ENCODE peak calls at places on chromosomes 6 and 20, in nine cellular contexts. T, Q, S, G, E, V, P, O and L are unnamed samples.

GRCh38 chr20:9261781-9262180 is 192.9 kb downstream of the PLCB4 start:
- DNase-seq in T (no peak), Q (no peak), S (no peak), G (no peak), E (no peak), V (peak), P (no peak), O (no peak), L (no peak)

GRCh38 chr6:105844275-105844848 is 241.8 kb upstream of the PRDM1 start:
- DNase-seq in T (peak), Q (peak), S (peak), G (no peak), E (no peak), V (no peak), P (no peak), O (peak), L (no peak)

GRCh38 chr6:129590408-129591022 is 119.5 kb downstream of the ARHGAP18 start:
- DNase-seq in T (no peak), Q (no peak), S (no peak), G (peak), E (no peak), V (peak), P (no peak), O (peak), L (peak)

GRCh38 chr20:10074513-10074912 is 39.7 kb downstream of the ANKEF1 start:
- DNase-seq in T (peak), Q (no peak), S (no peak), G (peak), E (no peak), V (peak), P (no peak), O (peak), L (peak)

GRCh38 chr6:98992494-98992893 is 44.7 kb upstream of the FBXL4 start:
- DNase-seq in T (no peak), Q (no peak), S (no peak), G (no peak), E (no peak), V (no peak), P (no peak), O (no peak), L (no peak)

GRCh38 chr6:27865952-27866369 is 46.2 kb downstream of the OR2B2 start:
- DNase-seq in T (no peak), Q (no peak), S (no peak), G (peak), E (no peak), V (peak), P (peak), O (no peak), L (no peak)

GRCh38 chr6:40860443-40860842 is 178.6 kb downstream of the UNC5CL start:
- DNase-seq in T (no peak), Q (no peak), S (no peak), G (no peak), E (no peak), V (no peak), P (no peak), O (no peak), L (no peak)

GRCh38 chr6:127420558-127420957 is 38.6 kb downstream of the KIAA0408 start:
- DNase-seq in T (peak), Q (peak), S (peak), G (peak), E (no peak), V (peak), P (peak), O (peak), L (peak)

GRCh38 chr6:31660998-31661866 is 654 bp upstream of the C6orf47 start:
- DNase-seq in T (no peak), Q (no peak), S (no peak), G (peak), E (no peak), V (no peak), P (no peak), O (peak), L (no peak)

GRCh38 chr6:160137989-160138835 is 16.6 kb downstream of the SLC22A1 start:
- DNase-seq in T (peak), Q (no peak), S (peak), G (peak), E (peak), V (peak), P (peak), O (peak), L (peak)

GRCh38 chr20:1383621-1384404 is 9.0 kb downstream of the FKBP1A start:
- DNase-seq in T (no peak), Q (no peak), S (no peak), G (no peak), E (no peak), V (no peak), P (no peak), O (no peak), L (no peak)

GRCh38 chr6:164942271-164942670 is 367.1 kb downstream of the C6orf118 start:
- DNase-seq in T (no peak), Q (no peak), S (no peak), G (no peak), E (no peak), V (no peak), P (no peak), O (no peak), L (no peak)

GRCh38 chr6:11358904-11359840 is 126.7 kb upstream of the NEDD9 start:
- DNase-seq in T (no peak), Q (no peak), S (peak), G (peak), E (no peak), V (peak), P (no peak), O (no peak), L (no peak)

GRCh38 chr6:34181903-34182302 is 36.0 kb upstream of the GRM4 start:
- DNase-seq in T (no peak), Q (no peak), S (no peak), G (no peak), E (no peak), V (no peak), P (no peak), O (no peak), L (no peak)

GRCh38 chr6:34315780-34316179 is 67.0 kb upstream of the SMIM29 start:
- DNase-seq in T (no peak), Q (no peak), S (no peak), G (no peak), E (no peak), V (no peak), P (no peak), O (no peak), L (no peak)

GRCh38 chr6:4693158-4693557 is 83.0 kb upstream of the CDYL start:
- DNase-seq in T (no peak), Q (no peak), S (no peak), G (no peak), E (no peak), V (no peak), P (no peak), O (peak), L (no peak)

GRCh38 chr6:134063966-134064445 is 11.6 kb upstream of the SLC2A12 start:
- DNase-seq in T (peak), Q (peak), S (peak), G (peak), E (peak), V (peak), P (peak), O (peak), L (peak)

GRCh38 chr6:133235219-133235618 is 5.9 kb upstream of the EYA4 start:
- DNase-seq in T (no peak), Q (no peak), S (no peak), G (no peak), E (no peak), V (peak), P (no peak), O (no peak), L (no peak)

GRCh38 chr6:16146527-16146955 is 17.7 kb downstream of the MYLIP start:
- DNase-seq in T (no peak), Q (no peak), S (no peak), G (no peak), E (no peak), V (no peak), P (no peak), O (no peak), L (no peak)

GRCh38 chr6:32393660-32394420 is 13.1 kb downstream of the BTNL2 start:
- DNase-seq in T (peak), Q (peak), S (peak), G (peak), E (no peak), V (peak), P (no peak), O (no peak), L (no peak)

GRCh38 chr6:86822747-86823146 is 114.6 kb upstream of the HTR1E start:
- DNase-seq in T (no peak), Q (no peak), S (no peak), G (no peak), E (no peak), V (no peak), P (no peak), O (no peak), L (no peak)

GRCh38 chr6:132122871-132123270 is 171.7 kb upstream of the CCN2 start:
- DNase-seq in T (no peak), Q (no peak), S (no peak), G (peak), E (no peak), V (no peak), P (no peak), O (peak), L (peak)

GRCh38 chr6:139037490-139037889 is 8.9 kb downstream of the ABRACL start:
- DNase-seq in T (no peak), Q (peak), S (peak), G (peak), E (no peak), V (no peak), P (no peak), O (peak), L (peak)

GRCh38 chr6:6798430-6798829 is 209.9 kb downstream of the LY86 start:
- DNase-seq in T (no peak), Q (no peak), S (no peak), G (no peak), E (no peak), V (no peak), P (no peak), O (no peak), L (no peak)

GRCh38 chr6:25302677-25303128 is 23.5 kb downstream of the CARMIL1 start:
- DNase-seq in T (no peak), Q (no peak), S (no peak), G (peak), E (no peak), V (peak), P (no peak), O (peak), L (peak)

GRCh38 chr6:4666886-4667513 is 109.2 kb upstream of the CDYL start:
- DNase-seq in T (no peak), Q (no peak), S (no peak), G (no peak), E (no peak), V (no peak), P (peak), O (no peak), L (no peak)

GRCh38 chr20:58880994-58881752 is 28.7 kb downstream of the GNAS start:
- DNase-seq in T (no peak), Q (no peak), S (no peak), G (no peak), E (peak), V (no peak), P (no peak), O (no peak), L (no peak)

GRCh38 chr6:134647861-134648260 is 302.0 kb downstream of the ALDH8A1 start:
- DNase-seq in T (no peak), Q (no peak), S (no peak), G (peak), E (no peak), V (no peak), P (no peak), O (peak), L (peak)

GRCh38 chr6:94270040-94270689 is 850.8 kb upstream of the EPHA7 start:
- DNase-seq in T (no peak), Q (no peak), S (no peak), G (no peak), E (no peak), V (no peak), P (no peak), O (no peak), L (no peak)

GRCh38 chr6:12296255-12296573 is 6.1 kb downstream of the EDN1 start:
- DNase-seq in T (peak), Q (no peak), S (no peak), G (peak), E (no peak), V (peak), P (no peak), O (peak), L (peak)

GRCh38 chr6:157332813-157333212 is 9.5 kb upstream of the TMEM242 start:
- DNase-seq in T (no peak), Q (no peak), S (no peak), G (no peak), E (no peak), V (no peak), P (no peak), O (no peak), L (no peak)

GRCh38 chr6:157330831-157331230 is 7.5 kb upstream of the TMEM242 start:
- DNase-seq in T (no peak), Q (no peak), S (no peak), G (no peak), E (no peak), V (no peak), P (no peak), O (no peak), L (no peak)

GRCh38 chr6:157335829-157336228 is 12.5 kb upstream of the TMEM242 start:
- DNase-seq in T (no peak), Q (no peak), S (no peak), G (no peak), E (no peak), V (no peak), P (no peak), O (no peak), L (no peak)

GRCh38 chr6:157333537-157333936 is 10.2 kb upstream of the TMEM242 start:
- DNase-seq in T (no peak), Q (no peak), S (no peak), G (no peak), E (no peak), V (no peak), P (no peak), O (no peak), L (no peak)

DNA sequence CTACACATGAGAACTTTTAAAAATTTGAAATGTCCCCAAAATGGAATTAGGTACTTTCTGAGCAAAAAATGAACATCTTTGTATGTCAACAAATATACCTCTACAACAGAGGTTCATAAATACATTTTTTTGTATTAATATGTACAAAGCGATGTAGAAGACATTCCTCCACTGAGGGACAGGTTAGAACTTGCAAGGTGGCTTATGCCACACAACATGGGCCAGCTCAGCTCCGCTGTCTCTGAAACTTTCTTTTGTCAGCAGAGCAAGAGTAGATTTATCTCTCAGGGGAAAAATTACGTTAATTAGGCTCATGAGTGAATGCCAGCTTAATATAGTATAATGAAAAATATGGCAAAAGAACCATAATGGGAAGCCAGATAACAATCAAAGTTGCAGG is 10.6 kb upstream of the TMEM242 start:
- DNase-seq in T (no peak), Q (no peak), S (no peak), G (no peak), E (no peak), V (peak), P (no peak), O (no peak), L (no peak)
- H3K4me3 ChIP-seq in T (no peak), Q (no peak), S (no peak), G (no peak), E (no peak), V (no peak), P (no peak), O (no peak), L (no peak)

DNA sequence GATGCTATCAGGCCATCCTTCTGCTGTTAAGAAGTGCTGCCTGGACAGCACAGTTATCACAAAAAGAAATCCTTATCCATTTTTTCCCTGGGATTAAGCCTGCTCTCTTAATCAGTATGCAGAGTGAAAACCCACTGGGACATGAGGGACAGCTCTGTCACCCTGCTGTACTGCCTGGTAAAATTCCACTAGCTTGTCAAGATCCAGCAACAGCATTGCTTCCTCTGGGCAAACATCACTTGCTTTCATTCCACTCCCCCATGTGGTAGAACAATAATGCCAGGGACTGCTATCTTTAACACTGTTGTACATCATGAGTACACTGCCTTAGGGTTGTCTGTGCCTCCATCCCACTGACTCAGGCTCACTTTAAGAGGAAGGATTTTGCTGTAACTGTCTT is 331.3 kb downstream of the KIF16B start:
- DNase-seq in T (no peak), Q (no peak), S (no peak), G (no peak), E (no peak), V (peak), P (no peak), O (no peak), L (no peak)
- TF ChIP-seq CTCF in T (no peak), Q (peak), S (no peak), G (no peak), E (no peak), V (no peak), P (no peak), O (no peak), L (no peak)

DNA sequence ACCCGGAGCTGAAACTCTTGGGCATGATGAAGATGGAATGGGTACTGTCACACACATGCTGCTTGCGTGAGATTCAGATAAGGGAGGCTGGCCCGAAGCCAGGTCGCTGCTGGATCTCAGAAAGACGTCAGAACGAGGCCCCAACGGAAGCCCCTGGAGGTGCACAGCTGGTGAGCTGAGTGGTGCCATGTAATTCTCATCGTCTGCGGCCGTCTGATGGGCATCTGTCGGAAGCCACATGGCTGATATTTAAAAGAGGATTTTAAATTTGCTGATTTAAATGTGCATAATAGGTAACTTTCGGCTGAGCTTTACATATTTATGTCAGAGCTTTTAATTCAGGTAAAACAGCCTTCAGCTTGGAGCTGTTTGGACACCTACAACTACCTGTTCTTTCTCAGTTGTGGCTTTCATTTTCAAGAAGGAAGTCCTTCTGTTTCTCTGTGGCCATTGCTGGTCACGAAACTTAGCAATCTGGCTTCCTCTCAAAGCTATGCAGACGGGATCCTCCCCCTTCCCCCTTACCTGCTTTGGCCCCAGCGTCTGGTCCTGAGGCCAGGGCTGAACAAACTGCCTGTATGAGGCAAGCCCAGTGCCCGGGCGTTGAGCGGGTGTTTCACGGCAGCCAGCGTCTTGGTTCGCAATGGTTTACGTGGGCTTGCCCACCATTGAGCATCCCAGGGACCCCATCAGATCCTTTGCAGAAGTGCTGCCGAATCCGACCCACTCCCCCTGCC is 9.2 kb downstream of the SLCO4A1 start:
- DNase-seq in T (peak), Q (no peak), S (peak), G (peak), E (no peak), V (peak), P (peak), O (peak), L (no peak)
- H3K4me3 ChIP-seq in T (peak), Q (no peak), S (no peak), G (no peak), E (no peak), V (no peak), P (peak), O (no peak), L (no peak)

DNA sequence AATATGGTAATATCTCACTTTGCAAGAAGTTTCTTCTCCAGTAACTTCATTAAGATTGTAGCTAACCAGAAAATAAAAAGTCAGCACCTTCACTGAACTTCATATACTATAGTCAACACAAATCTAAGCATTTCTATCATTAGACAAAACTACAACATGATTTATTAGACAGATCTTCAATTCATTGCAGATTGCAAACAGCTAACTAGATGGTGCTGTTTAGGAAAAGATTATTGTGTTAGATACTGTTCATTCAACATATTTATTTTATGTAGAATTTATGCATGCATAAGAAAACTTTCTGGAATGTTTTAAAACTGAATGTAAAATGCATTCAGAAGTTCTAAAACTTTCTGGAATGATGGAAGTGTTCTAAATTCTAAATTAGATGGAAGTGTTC is 442.1 kb downstream of the HTR1B start:
- DNase-seq in T (no peak), Q (no peak), S (no peak), G (no peak), E (no peak), V (no peak), P (no peak), O (no peak), L (no peak)
- TF ChIP-seq CTCF in T (no peak), Q (no peak), S (no peak), G (no peak), E (no peak), V (no peak), P (no peak), O (no peak), L (no peak)

GRCh38 chr6:52141596-52141995 is 44.6 kb upstream of the IL17A start:
- DNase-seq in T (no peak), Q (no peak), S (no peak), G (no peak), E (no peak), V (no peak), P (no peak), O (no peak), L (no peak)
- H3K4me3 ChIP-seq in T (no peak), Q (no peak), S (no peak), G (no peak), E (no peak), V (no peak), P (no peak), O (no peak), L (no peak)

GRCh38 chr20:8018928-8019177 is 708 bp downstream of the TMX4 start:
- DNase-seq in T (no peak), Q (no peak), S (peak), G (peak), E (no peak), V (peak), P (no peak), O (peak), L (peak)
- TF ChIP-seq CTCF in T (no peak), Q (no peak), S (no peak), G (no peak), E (no peak), V (peak), P (no peak), O (no peak), L (no peak)

DNA sequence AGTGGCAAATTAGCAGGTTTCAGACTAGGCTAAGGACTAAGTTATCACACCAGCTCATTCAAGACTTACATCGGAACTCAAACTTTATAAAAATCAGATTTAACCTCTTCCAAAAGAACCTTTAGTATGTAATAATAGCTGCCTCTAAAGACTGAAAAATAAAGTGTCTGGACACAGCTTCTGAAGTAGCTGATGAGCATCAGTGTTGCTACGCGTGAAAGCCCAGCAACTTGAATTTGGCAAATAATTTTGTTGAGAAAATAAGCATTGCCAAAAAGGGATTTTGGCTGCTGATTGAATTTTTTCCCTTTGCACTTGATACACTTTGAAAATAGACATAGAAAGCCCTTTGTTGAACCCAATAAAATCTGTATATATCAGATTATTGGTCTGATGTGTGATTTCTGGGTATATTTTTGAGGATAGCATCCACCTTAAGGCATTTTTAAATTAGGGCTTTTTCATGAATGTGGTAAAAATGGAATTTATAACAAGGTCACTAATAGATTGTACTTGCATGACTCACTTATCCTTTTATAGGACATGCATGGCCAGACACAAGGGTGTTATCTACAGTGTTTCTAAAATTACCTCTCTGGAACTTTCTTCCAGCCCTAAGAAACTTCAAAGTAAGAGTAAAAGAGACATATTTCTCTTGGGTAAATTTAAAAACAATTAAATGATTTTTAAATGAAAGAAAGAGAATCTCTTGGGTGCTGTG is 350.4 kb downstream of the TENT5A start:
- DNase-seq in T (no peak), Q (no peak), S (no peak), G (peak), E (no peak), V (no peak), P (no peak), O (peak), L (peak)
- H3K4me3 ChIP-seq in T (no peak), Q (no peak), S (no peak), G (no peak), E (no peak), V (no peak), P (no peak), O (no peak), L (no peak)